ENCODE peak calls at places on chromosomes 3 and 15, in five cellular contexts. A, Y, J, G and M are unnamed samples. For H3K36me3, the result is how much of the 10 kb centered on the place peaks cover.

GRCh38 chr3:167497903-167498302 is 24.1 kb upstream of the SERPINI2 start:
- DNase-seq in A (no peak), Y (no peak), J (no peak), G (no peak), M (no peak)

GRCh38 chr3:143775401-143775970 is 72.8 kb downstream of the SLC9A9 start:
- DNase-seq in A (peak), Y (peak), J (no peak), G (peak), M (peak)

GRCh38 chr3:65672876-65673815 is 365.6 kb downstream of the MAGI1 start:
- DNase-seq in A (peak), Y (peak), J (peak), G (peak), M (peak)

GRCh38 chr3:157631468-157631867 is 128.3 kb upstream of the VEPH1 start:
- DNase-seq in A (no peak), Y (no peak), J (no peak), G (peak), M (peak)

GRCh38 chr3:182800508-182800907 is 7.2 kb downstream of the ATP11B start:
- DNase-seq in A (no peak), Y (no peak), J (no peak), G (no peak), M (no peak)

GRCh38 chr3:141938011-141938350 is 61.5 kb downstream of the ATP1B3 start:
- DNase-seq in A (no peak), Y (no peak), J (no peak), G (no peak), M (no peak)

GRCh38 chr3:47645551-47645950 is 66.9 kb upstream of the CSPG5 start:
- DNase-seq in A (peak), Y (no peak), J (no peak), G (peak), M (peak)

GRCh38 chr3:107222927-107223326 is 154.3 kb upstream of the CCDC54 start:
- DNase-seq in A (peak), Y (no peak), J (no peak), G (peak), M (no peak)

GRCh38 chr15:31306036-31306425 is 20.6 kb upstream of the KLF13 start:
- DNase-seq in A (no peak), Y (no peak), J (no peak), G (no peak), M (no peak)

GRCh38 chr3:46881819-46882376 is 4.4 kb downstream of the PTH1R start:
- DNase-seq in A (no peak), Y (peak), J (peak), G (peak), M (no peak)

GRCh38 chr15:67145710-67146109 is 80.3 kb downstream of the SMAD3 start:
- DNase-seq in A (no peak), Y (no peak), J (no peak), G (no peak), M (no peak)

GRCh38 chr3:194937751-194938358 is 252.2 kb downstream of the FAM43A start:
- DNase-seq in A (no peak), Y (no peak), J (no peak), G (no peak), M (peak)

GRCh38 chr15:29067949-29068348 is 182.2 kb downstream of the APBA2 start:
- DNase-seq in A (no peak), Y (no peak), J (no peak), G (peak), M (no peak)

GRCh38 chr3:23028294-23028693 is 174.8 kb upstream of the UBE2E2 start:
- DNase-seq in A (no peak), Y (no peak), J (no peak), G (no peak), M (no peak)

GRCh38 chr3:182795383-182795782 is 2.1 kb downstream of the ATP11B start:
- DNase-seq in A (peak), Y (peak), J (no peak), G (peak), M (peak)

GRCh38 chr3:146655333-146655996 is 50.3 kb upstream of the PLSCR5 start:
- DNase-seq in A (peak), Y (no peak), J (no peak), G (no peak), M (no peak)

GRCh38 chr15:85771781-85772445 is 22.8 kb downstream of the KLHL25 start:
- DNase-seq in A (no peak), Y (no peak), J (peak), G (peak), M (no peak)

GRCh38 chr15:81400640-81401236 is 26.7 kb upstream of the TMC3 start:
- DNase-seq in A (peak), Y (peak), J (no peak), G (peak), M (peak)

GRCh38 chr3:17800232-17800631 is 57.8 kb upstream of the TBC1D5 start:
- DNase-seq in A (peak), Y (no peak), J (no peak), G (no peak), M (peak)

GRCh38 chr3:114336122-114336697 is 42.4 kb downstream of the TIGIT start:
- DNase-seq in A (no peak), Y (no peak), J (no peak), G (peak), M (peak)

GRCh38 chr15:64351265-64351664 is 4.7 kb downstream of the CSNK1G1 start:
- DNase-seq in A (peak), Y (no peak), J (no peak), G (peak), M (no peak)

GRCh38 chr3:23830869-23831484 is 25.2 kb downstream of the UBE2E1 start:
- DNase-seq in A (no peak), Y (no peak), J (no peak), G (no peak), M (peak)

GRCh38 chr3:193134895-193135294 is 106.1 kb upstream of the PLAAT1 start:
- DNase-seq in A (peak), Y (no peak), J (no peak), G (peak), M (peak)

GRCh38 chr15:38650384-38650783 is 85.8 kb upstream of the RASGRP1 start:
- DNase-seq in A (no peak), Y (no peak), J (no peak), G (no peak), M (no peak)

DNA sequence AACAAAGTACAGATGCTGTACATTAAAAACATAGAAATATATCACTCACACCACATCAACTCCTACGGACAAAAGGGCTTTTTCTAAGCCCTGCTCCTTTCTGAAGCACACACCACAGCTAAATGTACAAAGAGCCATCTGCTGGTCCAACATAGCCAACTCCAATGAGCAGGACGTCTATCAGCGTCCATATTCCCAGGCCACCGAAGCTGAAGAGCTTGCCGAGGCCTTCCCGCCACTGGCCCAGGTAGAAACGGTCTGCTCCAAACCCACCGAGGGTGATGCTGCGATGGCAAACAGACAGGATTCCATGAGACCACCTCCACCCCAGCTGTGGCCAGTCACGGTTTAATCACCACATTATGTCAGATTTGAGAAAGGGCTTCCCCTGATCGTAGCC is 9.8 kb downstream of the TM2D3 start:
- DNase-seq in A (no peak), Y (no peak), J (no peak), G (peak), M (no peak)
- TF ChIP-seq CTCF in A (peak), Y (no peak), J (no peak), G (peak), M (no peak)

GRCh38 chr3:115626711-115627110 is 3.4 kb downstream of the GAP43 start:
- DNase-seq in A (no peak), Y (no peak), J (no peak), G (no peak), M (no peak)

GRCh38 chr3:115626006-115626409 is 2.7 kb downstream of the GAP43 start:
- DNase-seq in A (no peak), Y (no peak), J (no peak), G (no peak), M (no peak)

GRCh38 chr3:115624898-115625297 is 1.6 kb downstream of the GAP43 start:
- DNase-seq in A (no peak), Y (no peak), J (no peak), G (no peak), M (no peak)

GRCh38 chr3:115624029-115624645 is 827 bp downstream of the GAP43 start:
- DNase-seq in A (no peak), Y (no peak), J (no peak), G (no peak), M (no peak)

DNA sequence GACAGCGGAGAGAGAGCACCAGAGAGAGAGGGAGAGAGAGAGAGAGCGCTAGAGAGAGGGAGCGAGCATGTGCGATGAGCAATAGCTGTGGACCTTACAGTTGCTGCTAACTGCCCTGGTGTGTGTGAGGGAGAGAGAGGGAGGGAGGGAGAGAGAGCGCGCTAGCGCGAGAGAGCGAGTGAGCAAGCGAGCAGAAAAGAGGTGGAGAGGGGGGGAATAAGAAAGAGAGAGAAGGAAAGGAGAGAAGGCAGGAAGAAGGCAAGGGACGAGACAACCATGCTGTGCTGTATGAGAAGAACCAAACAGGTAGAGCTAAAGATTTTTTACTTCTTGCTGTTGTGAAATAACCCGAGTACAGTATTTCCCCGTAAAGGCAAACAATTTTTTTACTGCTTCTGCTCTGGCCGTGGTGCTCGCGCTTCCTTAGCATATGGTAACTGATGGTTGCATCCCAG is at the start of gene GAP43:
- DNase-seq in A (peak), Y (peak), J (peak), G (peak), M (peak)
- H3K4me3 ChIP-seq in A (peak), Y (no peak), J (peak), G (peak), M (no peak)

DNA sequence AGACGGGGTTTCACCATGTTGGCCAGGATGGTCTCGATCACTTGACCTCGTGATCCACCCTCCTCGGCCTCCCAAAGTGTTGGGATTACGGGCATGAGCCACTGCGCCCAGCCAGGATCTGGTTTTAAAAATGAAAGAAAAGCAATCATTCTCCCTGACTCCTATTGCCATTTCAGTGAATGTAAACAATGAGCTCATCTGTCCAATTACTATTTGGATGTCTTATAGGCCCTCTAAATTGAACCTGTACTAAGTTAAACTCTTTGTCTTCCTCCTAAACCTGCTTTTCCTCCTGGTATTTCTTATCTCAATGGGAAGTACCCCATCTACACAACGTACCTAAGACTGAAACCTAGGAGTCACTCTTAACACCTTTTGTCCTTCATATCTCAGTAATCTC is 23.7 kb downstream of the PCYT1A start:
- DNase-seq in A (no peak), Y (no peak), J (no peak), G (no peak), M (no peak)
- H3K36me3 ChIP-seq in A (under half), Y (under half), J (under half), G (under half), M (under half)

DNA sequence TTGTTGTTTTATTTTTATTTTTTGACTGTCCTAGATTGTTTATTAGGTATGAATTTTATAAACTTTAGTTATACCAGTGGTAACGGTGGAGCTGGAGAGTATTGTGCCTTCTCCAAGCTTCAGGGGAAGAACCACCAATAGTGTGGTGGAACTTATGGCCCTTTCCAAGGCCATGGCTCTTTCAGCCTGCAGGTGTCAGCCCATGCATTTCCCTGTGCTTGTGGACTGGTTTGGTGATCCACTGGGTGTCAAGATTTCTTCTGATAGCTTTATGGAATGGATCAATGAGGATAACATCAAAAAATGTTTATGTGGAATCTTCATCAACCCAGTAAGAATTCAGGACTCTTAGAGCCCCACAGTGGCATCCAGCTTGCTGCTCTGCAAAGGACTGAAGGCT is 19.2 kb upstream of the SCAMP5 start:
- DNase-seq in A (no peak), Y (no peak), J (no peak), G (no peak), M (no peak)
- TF ChIP-seq CTCF in A (peak), Y (no peak), J (no peak), G (no peak), M (no peak)